ENCODE peak calls at places on chromosomes 5 and 9, in seven cellular contexts. R, E, P, J, I, U and D are unnamed samples.

GRCh38 chr5:140242099-140242498 is 60.8 kb downstream of the PFDN1 start:
- DNase-seq in R (no peak), P (no peak), I (no peak), J (no peak), U (no peak), E (no peak), D (no peak)

GRCh38 chr9:91419222-91420191 is 4.1 kb downstream of the NFIL3 start:
- DNase-seq in J (peak), U (peak), I (peak), E (peak), P (no peak), R (no peak), D (peak)

GRCh38 chr5:174420651-174421407 is 303.6 kb upstream of the MSX2 start:
- DNase-seq in E (no peak), P (no peak), U (no peak), J (no peak), I (no peak), R (no peak), D (no peak)

GRCh38 chr5:34494111-34494755 is 161.9 kb upstream of the RAI14 start:
- DNase-seq in E (peak), P (no peak), U (peak), R (no peak), J (peak), I (peak), D (peak)

GRCh38 chr9:109108318-109108717 is 11.4 kb downstream of the TMEM245 start:
- DNase-seq in U (no peak), P (peak), I (no peak), E (peak), J (peak), R (no peak), D (no peak)

GRCh38 chr5:86968311-86968753 is 299.4 kb upstream of the RASA1 start:
- DNase-seq in E (peak), R (no peak), U (peak), I (no peak), P (peak), J (peak), D (peak)

GRCh38 chr5:172113036-172113435 is 75.0 kb downstream of the STK10 start:
- DNase-seq in P (no peak), I (no peak), R (peak), E (no peak), J (peak), U (no peak), D (no peak)

GRCh38 chr5:87185838-87186237 is 81.8 kb upstream of the RASA1 start:
- DNase-seq in R (no peak), J (no peak), E (no peak), U (no peak), P (no peak), I (no peak), D (no peak)

GRCh38 chr5:6634327-6634713 is 1.1 kb downstream of the SRD5A1 start:
- DNase-seq in J (no peak), I (no peak), R (no peak), E (peak), U (no peak), P (no peak), D (peak)

GRCh38 chr5:76273491-76273890 is 129.6 kb upstream of the IQGAP2 start:
- DNase-seq in E (no peak), J (no peak), U (no peak), R (no peak), I (no peak), P (no peak), D (no peak)

GRCh38 chr9:14096182-14096922 is 217.6 kb downstream of the NFIB start:
- DNase-seq in P (peak), I (no peak), J (peak), E (peak), U (no peak), R (no peak), D (peak)

GRCh38 chr9:121173501-121173900 is 28.2 kb downstream of the RAB14 start:
- DNase-seq in R (no peak), J (no peak), E (no peak), U (no peak), P (no peak), I (no peak), D (no peak)

GRCh38 chr5:31583129-31583528 is 51.0 kb downstream of the C5orf22 start:
- DNase-seq in E (no peak), U (no peak), I (no peak), J (no peak), R (no peak), P (no peak), D (no peak)

GRCh38 chr9:121992571-121993212 is 100.4 kb downstream of the TTLL11 start:
- DNase-seq in R (no peak), E (peak), I (no peak), P (peak), J (peak), U (peak), D (peak)

GRCh38 chr5:141680751-141681201 is 1.3 kb downstream of the ARAP3 start:
- DNase-seq in E (peak), P (no peak), U (peak), I (no peak), R (no peak), J (peak), D (no peak)

GRCh38 chr5:158976035-158976434 is 123.7 kb downstream of the EBF1 start:
- DNase-seq in P (peak), I (peak), R (no peak), J (peak), U (peak), E (peak), D (peak)

GRCh38 chr5:137605377-137605776 is 106.3 kb upstream of the SPOCK1 start:
- DNase-seq in J (peak), P (peak), R (no peak), E (peak), U (no peak), I (no peak), D (no peak)

GRCh38 chr9:34267660-34268059 is 61.4 kb downstream of the KIF24 start:
- DNase-seq in I (no peak), U (no peak), R (no peak), J (no peak), P (no peak), E (no peak), D (no peak)

GRCh38 chr5:132012385-132013005 is 1.0 kb upstream of the ACSL6 start:
- DNase-seq in U (peak), E (peak), R (no peak), I (peak), P (no peak), J (peak), D (peak)

GRCh38 chr5:180138976-180139730 is 67.6 kb upstream of the RNF130 start:
- DNase-seq in R (no peak), J (no peak), U (no peak), P (no peak), I (no peak), E (no peak), D (no peak)

GRCh38 chr9:88322906-88323566 is 65.2 kb upstream of the SPIN1 start:
- DNase-seq in P (no peak), U (no peak), J (peak), I (no peak), E (no peak), R (peak), D (peak)

GRCh38 chr5:2742921-2743679 is 8.4 kb downstream of the IRX2 start:
- DNase-seq in J (no peak), R (no peak), U (no peak), E (no peak), P (no peak), I (no peak), D (no peak)

GRCh38 chr9:31372796-31373587 is 1011.5 kb upstream of the ACO1 start:
- DNase-seq in J (no peak), E (no peak), U (no peak), R (no peak), P (no peak), I (no peak), D (no peak)

GRCh38 chr9:130159814-130160670 is 12.2 kb upstream of the NCS1 start:
- DNase-seq in I (no peak), P (peak), J (no peak), U (no peak), E (no peak), R (no peak), D (peak)

GRCh38 chr9:132181796-132182521 is 20.1 kb downstream of the NTNG2 start:
- DNase-seq in R (no peak), P (no peak), J (no peak), I (no peak), U (no peak), E (peak), D (peak)

GRCh38 chr9:136551401-136552116 is 5.7 kb upstream of the NOTCH1 start:
- DNase-seq in I (peak), J (peak), U (peak), E (peak), P (no peak), R (no peak), D (peak)

GRCh38 chr5:138230261-138230660 is 17.1 kb upstream of the CDC23 start:
- DNase-seq in R (no peak), U (no peak), P (no peak), J (peak), E (peak), I (no peak), D (no peak)